ENCODE peak calls at places on chromosomes 7 and 10, in ten cellular contexts. H is OCI-LY7; I is PC-3; S is colonic mucosa; D is GM23338; O is K562; L is CD8-positive, alpha-beta T cell; Z is psoas muscle; E is transverse colon; F is body of pancreas. P is an unnamed sample. For H3K4me1, the result is how much of the 10 kb centered on the place peaks cover.

GRCh38 chr10:68871731-68872342 is 29.3 kb upstream of the DDX50 start:
- DNase-seq in H (no peak), I (peak), S (no peak), D (peak), O (no peak), L (no peak), Z (no peak), E (no peak), F (peak), P (no peak)

GRCh38 chr7:156969972-156970420 is 20.5 kb downstream of the NOM1 start:
- DNase-seq in H (peak), I (peak), S (no peak), D (peak), O (no peak), L (no peak), Z (no peak), E (no peak), F (no peak), P (no peak)

GRCh38 chr10:7316839-7317238 is 94.0 kb downstream of the SFMBT2 start:
- DNase-seq in H (no peak), I (no peak), S (no peak), D (no peak), O (no peak), L (no peak), Z (no peak), E (no peak), F (no peak), P (no peak)

GRCh38 chr7:22275574-22276150 is 81.3 kb downstream of the RAPGEF5 start:
- DNase-seq in H (no peak), I (no peak), S (no peak), D (no peak), O (no peak), L (no peak), Z (no peak), E (no peak), F (no peak), P (no peak)

GRCh38 chr7:32158076-32158475 is 87.9 kb upstream of the PDE1C start:
- DNase-seq in H (no peak), I (peak), S (no peak), D (no peak), O (no peak), L (no peak), Z (no peak), E (no peak), F (no peak), P (no peak)

GRCh38 chr10:59857049-59857448 is 49.3 kb downstream of the CCDC6 start:
- DNase-seq in H (no peak), I (no peak), S (no peak), D (no peak), O (no peak), L (no peak), Z (no peak), E (no peak), F (no peak), P (no peak)

GRCh38 chr7:149713731-149714068 is 59.7 kb downstream of the ZNF467 start:
- DNase-seq in H (no peak), I (no peak), S (no peak), D (peak), O (no peak), L (no peak), Z (no peak), E (no peak), F (no peak), P (no peak)

GRCh38 chr7:24290004-24290641 is 6.1 kb downstream of the NPY start:
- DNase-seq in H (peak), I (peak), S (peak), D (peak), O (peak), L (no peak), Z (no peak), E (no peak), F (peak), P (no peak)

GRCh38 chr10:19549503-19549902 is 266.7 kb upstream of the PLXDC2 start:
- DNase-seq in H (no peak), I (peak), S (no peak), D (no peak), O (no peak), L (no peak), Z (no peak), E (no peak), F (no peak), P (no peak)

GRCh38 chr7:1505731-1506550 is 1.8 kb upstream of the INTS1 start:
- DNase-seq in H (peak), I (peak), S (peak), D (no peak), O (no peak), L (no peak), Z (no peak), E (no peak), F (peak), P (no peak)

GRCh38 chr10:14025283-14025682 is 305.4 kb downstream of the FRMD4A start:
- DNase-seq in H (no peak), I (no peak), S (no peak), D (no peak), O (no peak), L (no peak), Z (no peak), E (no peak), F (no peak), P (no peak)

GRCh38 chr10:90872648-90873020 is 860 bp downstream of the RPP30 start:
- DNase-seq in H (no peak), I (no peak), S (no peak), D (no peak), O (no peak), L (no peak), Z (no peak), E (no peak), F (no peak), P (no peak)

GRCh38 chr10:6678211-6678803 is 98.2 kb upstream of the PRKCQ start:
- DNase-seq in H (peak), I (peak), S (peak), D (peak), O (peak), L (peak), Z (peak), E (peak), F (peak), P (no peak)

GRCh38 chr10:71127019-71127534 is 85.3 kb upstream of the UNC5B start:
- DNase-seq in H (no peak), I (no peak), S (no peak), D (no peak), O (peak), L (no peak), Z (no peak), E (no peak), F (no peak), P (no peak)

GRCh38 chr7:80488851-80489370 is 23.0 kb downstream of the GNAT3 start:
- DNase-seq in H (no peak), I (no peak), S (no peak), D (no peak), O (no peak), L (no peak), Z (no peak), E (no peak), F (no peak), P (no peak)

GRCh38 chr7:80496586-80496985 is 15.3 kb downstream of the GNAT3 start:
- DNase-seq in H (no peak), I (peak), S (no peak), D (no peak), O (no peak), L (no peak), Z (no peak), E (no peak), F (no peak), P (no peak)

GRCh38 chr7:80491462-80491861 is 20.4 kb downstream of the GNAT3 start:
- DNase-seq in H (no peak), I (no peak), S (no peak), D (no peak), O (no peak), L (no peak), Z (no peak), E (no peak), F (no peak), P (no peak)

GRCh38 chr7:80488406-80488805 is 23.5 kb downstream of the GNAT3 start:
- DNase-seq in H (no peak), I (no peak), S (no peak), D (no peak), O (no peak), L (no peak), Z (no peak), E (no peak), F (no peak), P (no peak)

GRCh38 chr7:80493121-80493849 is 18.6 kb downstream of the GNAT3 start:
- DNase-seq in H (no peak), I (no peak), S (no peak), D (no peak), O (no peak), L (no peak), Z (no peak), E (no peak), F (no peak), P (no peak)
- TF ChIP-seq CTCF in H (no peak), I (no peak), S (no peak), D (no peak), O (no peak), L (no peak), Z (no peak), E (no peak), F (no peak), P (no peak)

GRCh38 chr10:79347894-79348639 is 798 bp downstream of the PPIF start:
- DNase-seq in H (peak), I (peak), S (peak), D (peak), O (peak), L (peak), Z (peak), E (peak), F (peak), P (no peak)
- H3K4me1 ChIP-seq in H (under half), I (under half), S (under half), D (under half), O (half or more), L (under half), Z (under half), E (under half), F (half or more), P (under half)

GRCh38 chr7:128031901-128032604 is 816 bp upstream of the LRRC4 start:
- DNase-seq in H (peak), I (no peak), S (no peak), D (peak), O (no peak), L (peak), Z (peak), E (peak), F (peak), P (no peak)
- TF ChIP-seq CTCF in H (no peak), I (no peak), S (no peak), D (no peak), O (no peak), L (no peak), Z (peak), E (no peak), F (no peak), P (peak)

GRCh38 chr7:139848274-139848673 is 19.2 kb downstream of the TBXAS1 start:
- DNase-seq in H (no peak), I (no peak), S (no peak), D (no peak), O (no peak), L (no peak), Z (no peak), E (no peak), F (no peak), P (no peak)
- H3K4me1 ChIP-seq in H (under half), I (under half), S (under half), D (under half), O (under half), L (under half), Z (under half), E (under half), F (under half), P (under half)

DNA sequence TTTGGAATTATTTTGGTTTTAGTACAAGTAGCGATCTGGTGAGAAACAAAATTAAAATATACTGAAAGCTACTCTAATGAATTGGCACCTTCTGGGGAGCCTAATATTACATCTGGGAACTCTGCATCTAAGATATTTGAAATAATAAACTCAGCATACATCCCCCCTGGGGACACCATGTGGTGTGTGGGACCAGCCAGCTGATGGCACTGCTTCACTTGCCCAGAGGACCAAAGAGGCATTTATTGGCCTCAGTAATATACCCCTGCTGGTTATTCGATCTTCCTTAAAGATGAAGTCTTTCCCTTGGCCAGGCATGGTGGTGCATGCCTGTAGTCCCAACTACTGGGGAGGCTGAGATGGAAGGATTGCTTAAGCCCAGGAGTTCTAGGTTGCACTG is 195.1 kb upstream of the AUTS2 start:
- DNase-seq in H (peak), I (no peak), S (no peak), D (peak), O (no peak), L (no peak), Z (no peak), E (no peak), F (no peak), P (no peak)
- TF ChIP-seq CTCF in H (peak), I (no peak), S (no peak), D (peak), O (no peak), L (no peak), Z (peak), E (no peak), F (peak), P (no peak)